ENCODE peak calls at places on chromosomes 6 and 20, in five cellular contexts. K is cardiac muscle cell, R is esophagus squamous epithelium, O is PC-9, U is BE2C. J is an unnamed sample.

GRCh38 chr6:38753707-38754106 is 38.6 kb downstream of the DNAH8 start:
- DNase-seq in K (no peak), R (no peak), O (no peak), U (no peak), J (no peak)

GRCh38 chr6:72672906-72673305 is 51.0 kb downstream of the KCNQ5 start:
- DNase-seq in K (no peak), R (no peak), O (no peak), U (no peak), J (no peak)

GRCh38 chr6:31621320-31621939 is 915 bp downstream of the PRRC2A start:
- DNase-seq in K (no peak), R (no peak), O (no peak), U (no peak), J (no peak)

GRCh38 chr6:93235775-93236174 is 183.6 kb downstream of the EPHA7 start:
- DNase-seq in K (no peak), R (no peak), O (no peak), U (no peak), J (no peak)

GRCh38 chr6:41021832-41022231 is 17.2 kb downstream of the UNC5CL start:
- DNase-seq in K (peak; percentile 25), R (no peak), O (peak; percentile 56), U (peak; percentile 59), J (no peak)

GRCh38 chr6:139240161-139241010 is 51.4 kb downstream of the TXLNB start:
- DNase-seq in K (no peak), R (no peak), O (no peak), U (no peak), J (no peak)

GRCh38 chr6:44067073-44067759 is 60.0 kb downstream of the MRPL14 start:
- DNase-seq in K (no peak), R (no peak), O (no peak), U (no peak), J (no peak)

GRCh38 chr6:138393871-138394783 is 9.9 kb upstream of the HEBP2 start:
- DNase-seq in K (peak; percentile 46), R (no peak), O (no peak), U (peak; percentile 19), J (no peak)

GRCh38 chr6:34082348-34082747 is 63.5 kb downstream of the GRM4 start:
- DNase-seq in K (no peak), R (no peak), O (no peak), U (no peak), J (no peak)

GRCh38 chr20:36929290-36929689 is 22.2 kb downstream of the SAMHD1 start:
- DNase-seq in K (no peak), R (no peak), O (no peak), U (no peak), J (no peak)

GRCh38 chr20:41960166-41960565 is 342.0 kb upstream of the CHD6 start:
- DNase-seq in K (no peak), R (no peak), O (no peak), U (no peak), J (no peak)

DNA sequence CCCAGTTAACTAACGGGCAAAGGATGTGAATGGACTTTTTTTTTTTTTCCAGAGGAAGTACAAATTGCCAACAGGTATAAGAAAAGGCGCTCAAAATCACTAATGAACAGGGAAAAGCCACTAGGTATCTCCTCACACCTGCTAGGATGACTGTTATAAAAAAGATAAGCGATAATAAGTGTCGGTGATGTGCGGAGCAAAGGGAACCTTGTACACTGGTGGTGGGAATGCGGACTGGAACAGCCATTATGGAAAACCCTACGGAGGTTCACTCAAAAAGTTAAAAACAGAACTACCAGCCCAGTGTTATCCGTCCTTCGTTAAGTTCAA is 787 bp upstream of the RAB32 start:
- DNase-seq in K (no peak), R (no peak), O (no peak), U (no peak), J (no peak)
- H3K4me3 ChIP-seq in K (peak overlapping the region; percentile 43), R (peak overlapping the region; percentile 81), O (peak overlapping the region; percentile 96), U (no peak overlapping the region), J (peak overlapping the region; percentile 88)

DNA sequence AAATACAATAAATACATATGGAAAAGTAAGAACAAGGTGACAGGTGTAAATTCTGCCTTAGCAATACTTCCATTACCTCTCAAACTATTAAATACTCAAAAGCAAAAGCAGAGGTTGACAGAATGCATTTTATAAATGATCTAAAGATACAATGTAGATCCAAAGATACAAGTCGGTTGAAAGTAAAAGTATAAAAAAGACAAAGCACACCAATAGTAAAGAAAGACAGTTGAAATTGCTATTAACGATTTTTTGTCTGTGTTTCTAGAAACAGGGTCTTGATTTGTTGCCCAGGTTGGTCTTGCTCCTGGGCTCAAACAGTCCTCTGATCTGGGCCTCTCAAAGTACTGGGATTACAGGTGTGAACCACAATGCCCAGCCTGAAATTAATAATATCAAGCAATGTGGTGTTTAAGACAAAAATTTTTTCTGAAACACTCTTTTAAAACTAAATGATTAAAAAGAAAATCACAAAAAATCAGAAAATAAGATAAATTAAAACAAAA is 23.9 kb downstream of the ULBP1 start:
- DNase-seq in K (no peak), R (no peak), O (no peak), U (no peak), J (no peak)
- H3K27me3 ChIP-seq in K (peaks cover 95% of the 10 kb centered on the region), R (peaks cover 64% of the 10 kb centered on the region), O (peaks cover 52% of the 10 kb centered on the region), U (peaks cover 84% of the 10 kb centered on the region), J (peaks cover 4% of the 10 kb centered on the region)

GRCh38 chr20:21521596-21522478 is 8.0 kb upstream of the NKX2-2 start:
- DNase-seq in K (no peak), R (no peak), O (no peak), U (no peak), J (no peak)
- H3K4me3 ChIP-seq in K (peak overlapping the region; percentile 31), R (peak overlapping the region; percentile 19), O (no peak overlapping the region), U (no peak overlapping the region), J (peak overlapping the region; percentile 21)

GRCh38 chr6:151805286-151805840 is 2.1 kb upstream of the ESR1 start:
- DNase-seq in K (peak; percentile 5), R (no peak), O (no peak), U (no peak), J (peak; percentile 54)
- H3K27me3 ChIP-seq in K (peaks cover 72% of the 10 kb centered on the region), R (no peaks in the 10 kb centered on the region), O (no peaks in the 10 kb centered on the region), U (peaks cover 49% of the 10 kb centered on the region), J (no peaks in the 10 kb centered on the region)

GRCh38 chr20:44217342-44218092 is 6.9 kb upstream of the OSER1 start:
- DNase-seq in K (peak; percentile 86), R (no peak), O (peak; percentile 76), U (peak; percentile 87), J (peak; percentile 82)
- H3K4me3 ChIP-seq in K (no peak overlapping the region), R (no peak overlapping the region), O (no peak overlapping the region), U (no peak overlapping the region), J (peak overlapping the region; percentile 40)

GRCh38 chr20:59336551-59336950 is 36.1 kb downstream of the EDN3 start:
- DNase-seq in K (no peak), R (no peak), O (no peak), U (no peak), J (no peak)
- H3K27me3 ChIP-seq in K (peaks cover 81% of the 10 kb centered on the region), R (no peaks in the 10 kb centered on the region), O (peaks cover 87% of the 10 kb centered on the region), U (no peaks in the 10 kb centered on the region), J (peaks cover 2% of the 10 kb centered on the region)